ENCODE peak calls at places on chromosomes 3 and 15, in nine cellular contexts. One of them, this sample, is unnamed.

GRCh38 chr3:54134713-54135112 is 12.4 kb downstream of the CACNA2D3 start:
- DNase-seq in fibroblast of mammary gland: no peak
- DNase-seq in adrenal gland: no peak
- DNase-seq in AG04449: no peak
- DNase-seq in HAP-1: no peak
- DNase-seq in brain microvascular endothelial cell: no peak
- DNase-seq in Peyer's patch: no peak
- DNase-seq in endodermal cell: no peak
- DNase-seq in skeletal muscle cell: no peak
- DNase-seq in this sample: no peak

GRCh38 chr15:41892621-41893421 is 1.0 kb downstream of the SPTBN5 start:
- DNase-seq in fibroblast of mammary gland: no peak
- DNase-seq in adrenal gland: peak; percentile 85
- DNase-seq in AG04449: no peak
- DNase-seq in HAP-1: no peak
- DNase-seq in brain microvascular endothelial cell: no peak
- DNase-seq in Peyer's patch: peak; percentile 71
- DNase-seq in endodermal cell: no peak
- DNase-seq in skeletal muscle cell: no peak
- DNase-seq in this sample: no peak

GRCh38 chr15:73697033-73697467 is 12.9 kb downstream of the CD276 start:
- DNase-seq in fibroblast of mammary gland: peak; percentile 95
- DNase-seq in adrenal gland: peak; percentile 91
- DNase-seq in AG04449: peak; percentile 44
- DNase-seq in HAP-1: peak; percentile 40
- DNase-seq in brain microvascular endothelial cell: peak; percentile 80
- DNase-seq in Peyer's patch: peak; percentile 62
- DNase-seq in endodermal cell: peak; percentile 78
- DNase-seq in skeletal muscle cell: peak; percentile 91
- DNase-seq in this sample: peak; percentile 77

GRCh38 chr15:81189583-81190283 is 6.9 kb upstream of the IL16 start:
- DNase-seq in fibroblast of mammary gland: peak; percentile 99
- DNase-seq in adrenal gland: peak; percentile 51
- DNase-seq in AG04449: peak; percentile 73
- DNase-seq in HAP-1: no peak
- DNase-seq in brain microvascular endothelial cell: peak; percentile 53
- DNase-seq in Peyer's patch: no peak
- DNase-seq in endodermal cell: no peak
- DNase-seq in skeletal muscle cell: peak; percentile 87
- DNase-seq in this sample: no peak

GRCh38 chr3:128698211-128699011 is 27.6 kb upstream of the RAB7A start:
- DNase-seq in fibroblast of mammary gland: no peak
- DNase-seq in adrenal gland: peak; percentile 54
- DNase-seq in AG04449: no peak
- DNase-seq in HAP-1: peak; percentile 63
- DNase-seq in brain microvascular endothelial cell: no peak
- DNase-seq in Peyer's patch: peak; percentile 61
- DNase-seq in endodermal cell: peak; percentile 81
- DNase-seq in skeletal muscle cell: no peak
- DNase-seq in this sample: no peak

GRCh38 chr3:16883057-16883725 is 1.6 kb upstream of the PLCL2 start:
- DNase-seq in fibroblast of mammary gland: peak; percentile 93
- DNase-seq in adrenal gland: no peak
- DNase-seq in AG04449: peak; percentile 14
- DNase-seq in HAP-1: peak; percentile 71
- DNase-seq in brain microvascular endothelial cell: no peak
- DNase-seq in Peyer's patch: no peak
- DNase-seq in endodermal cell: no peak
- DNase-seq in skeletal muscle cell: peak; percentile 52
- DNase-seq in this sample: no peak

GRCh38 chr3:176734146-176734545 is 463.1 kb downstream of the TBL1XR1 start:
- DNase-seq in fibroblast of mammary gland: no peak
- DNase-seq in adrenal gland: no peak
- DNase-seq in AG04449: no peak
- DNase-seq in HAP-1: no peak
- DNase-seq in brain microvascular endothelial cell: no peak
- DNase-seq in Peyer's patch: no peak
- DNase-seq in endodermal cell: peak; percentile 83
- DNase-seq in skeletal muscle cell: no peak
- DNase-seq in this sample: no peak

GRCh38 chr3:154887869-154888268 is 192.2 kb upstream of the MME start:
- DNase-seq in fibroblast of mammary gland: no peak
- DNase-seq in adrenal gland: no peak
- DNase-seq in AG04449: no peak
- DNase-seq in HAP-1: no peak
- DNase-seq in brain microvascular endothelial cell: no peak
- DNase-seq in Peyer's patch: no peak
- DNase-seq in endodermal cell: no peak
- DNase-seq in skeletal muscle cell: no peak
- DNase-seq in this sample: no peak

DNA sequence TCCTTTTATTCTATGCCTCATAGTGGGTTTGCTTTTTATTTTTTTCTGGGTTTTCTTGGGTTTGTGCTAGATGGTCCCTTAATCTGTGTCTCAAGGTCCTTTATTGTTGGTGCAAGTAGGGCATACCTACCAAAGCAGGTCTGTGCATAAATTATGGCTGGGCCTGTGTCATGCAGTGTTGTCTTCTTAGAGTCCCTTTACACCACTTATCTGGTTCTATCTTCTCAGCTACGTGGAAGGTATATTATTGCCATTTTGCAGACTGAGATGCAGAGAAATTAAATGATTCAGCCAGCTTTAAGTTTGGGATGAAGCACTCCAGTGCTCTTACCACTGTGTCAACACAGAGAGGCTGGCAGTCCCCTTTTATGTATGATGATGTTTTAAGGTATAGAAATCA is 293.5 kb upstream of the SOX2 start:
- DNase-seq in fibroblast of mammary gland: no peak
- DNase-seq in adrenal gland: no peak
- DNase-seq in AG04449: no peak
- DNase-seq in HAP-1: no peak
- DNase-seq in brain microvascular endothelial cell: no peak
- DNase-seq in Peyer's patch: no peak
- DNase-seq in endodermal cell: no peak
- DNase-seq in skeletal muscle cell: no peak
- DNase-seq in this sample: no peak
- H3K4me3 ChIP-seq in fibroblast of mammary gland: no peak overlapping the region
- H3K4me3 ChIP-seq in adrenal gland: no peak overlapping the region
- H3K4me3 ChIP-seq in AG04449: no peak overlapping the region
- H3K4me3 ChIP-seq in HAP-1: no peak overlapping the region
- H3K4me3 ChIP-seq in brain microvascular endothelial cell: no peak overlapping the region
- H3K4me3 ChIP-seq in Peyer's patch: no peak overlapping the region
- H3K4me3 ChIP-seq in endodermal cell: no peak overlapping the region
- H3K4me3 ChIP-seq in skeletal muscle cell: no peak overlapping the region
- H3K4me3 ChIP-seq in this sample: no peak overlapping the region

GRCh38 chr3:14602804-14603644 is 48.5 kb upstream of the CCDC174 start:
- DNase-seq in fibroblast of mammary gland: no peak
- DNase-seq in adrenal gland: no peak
- DNase-seq in AG04449: no peak
- DNase-seq in HAP-1: peak; percentile 35
- DNase-seq in brain microvascular endothelial cell: no peak
- DNase-seq in Peyer's patch: no peak
- DNase-seq in endodermal cell: peak; percentile 79
- DNase-seq in skeletal muscle cell: no peak
- DNase-seq in this sample: no peak
- H3K4me3 ChIP-seq in fibroblast of mammary gland: no peak overlapping the region
- H3K4me3 ChIP-seq in adrenal gland: no peak overlapping the region
- H3K4me3 ChIP-seq in AG04449: peak overlapping the region; percentile 31
- H3K4me3 ChIP-seq in HAP-1: peak overlapping the region; percentile 28
- H3K4me3 ChIP-seq in brain microvascular endothelial cell: no peak overlapping the region
- H3K4me3 ChIP-seq in Peyer's patch: peak overlapping the region; percentile 43
- H3K4me3 ChIP-seq in endodermal cell: peak overlapping the region; percentile 65
- H3K4me3 ChIP-seq in skeletal muscle cell: peak overlapping the region; percentile 5
- H3K4me3 ChIP-seq in this sample: no peak overlapping the region

DNA sequence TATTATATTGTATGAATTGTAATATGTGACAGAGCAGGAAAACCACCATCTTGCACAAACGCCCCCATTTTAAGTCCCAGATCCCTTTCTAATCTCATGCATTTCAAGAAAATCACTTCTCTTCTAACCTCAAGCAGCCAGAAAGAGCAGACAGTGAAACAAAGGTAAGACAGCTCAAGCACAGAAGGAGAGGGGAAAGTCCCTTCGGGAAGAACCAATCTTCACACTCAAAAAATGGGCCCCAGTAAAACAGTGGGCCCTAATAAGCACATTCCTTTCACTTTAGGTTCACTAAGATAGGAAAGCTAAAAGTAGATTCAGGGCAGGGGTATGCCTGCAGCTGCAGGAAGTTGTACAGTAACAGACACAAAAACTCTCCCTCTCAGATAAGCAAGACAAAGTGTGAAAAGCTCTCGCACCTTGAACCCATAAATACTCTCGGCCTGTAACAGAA is 1268.7 kb downstream of the SI start:
- DNase-seq in fibroblast of mammary gland: no peak
- DNase-seq in adrenal gland: no peak
- DNase-seq in AG04449: no peak
- DNase-seq in HAP-1: no peak
- DNase-seq in brain microvascular endothelial cell: no peak
- DNase-seq in Peyer's patch: no peak
- DNase-seq in endodermal cell: no peak
- DNase-seq in skeletal muscle cell: no peak
- DNase-seq in this sample: no peak
- H3K4me3 ChIP-seq in fibroblast of mammary gland: no peak overlapping the region
- H3K4me3 ChIP-seq in adrenal gland: no peak overlapping the region
- H3K4me3 ChIP-seq in AG04449: no peak overlapping the region
- H3K4me3 ChIP-seq in HAP-1: no peak overlapping the region
- H3K4me3 ChIP-seq in brain microvascular endothelial cell: no peak overlapping the region
- H3K4me3 ChIP-seq in Peyer's patch: no peak overlapping the region
- H3K4me3 ChIP-seq in endodermal cell: no peak overlapping the region
- H3K4me3 ChIP-seq in skeletal muscle cell: no peak overlapping the region
- H3K4me3 ChIP-seq in this sample: no peak overlapping the region

GRCh38 chr3:48369685-48370329 is 2.2 kb upstream of the FBXW12 start:
- DNase-seq in fibroblast of mammary gland: no peak
- DNase-seq in adrenal gland: no peak
- DNase-seq in AG04449: no peak
- DNase-seq in HAP-1: peak; percentile 16
- DNase-seq in brain microvascular endothelial cell: no peak
- DNase-seq in Peyer's patch: no peak
- DNase-seq in endodermal cell: peak; percentile 63
- DNase-seq in skeletal muscle cell: no peak
- DNase-seq in this sample: no peak

GRCh38 chr3:48361928-48362327 is 10.1 kb upstream of the FBXW12 start:
- DNase-seq in fibroblast of mammary gland: no peak
- DNase-seq in adrenal gland: no peak
- DNase-seq in AG04449: no peak
- DNase-seq in HAP-1: no peak
- DNase-seq in brain microvascular endothelial cell: no peak
- DNase-seq in Peyer's patch: no peak
- DNase-seq in endodermal cell: no peak
- DNase-seq in skeletal muscle cell: no peak
- DNase-seq in this sample: no peak

GRCh38 chr3:48367201-48367600 is 4.8 kb upstream of the FBXW12 start:
- DNase-seq in fibroblast of mammary gland: no peak
- DNase-seq in adrenal gland: peak; percentile 30
- DNase-seq in AG04449: no peak
- DNase-seq in HAP-1: no peak
- DNase-seq in brain microvascular endothelial cell: no peak
- DNase-seq in Peyer's patch: no peak
- DNase-seq in endodermal cell: peak; percentile 54
- DNase-seq in skeletal muscle cell: no peak
- DNase-seq in this sample: no peak

GRCh38 chr3:48370330-48370708 is 1.7 kb upstream of the FBXW12 start:
- DNase-seq in fibroblast of mammary gland: no peak
- DNase-seq in adrenal gland: no peak
- DNase-seq in AG04449: no peak
- DNase-seq in HAP-1: no peak
- DNase-seq in brain microvascular endothelial cell: no peak
- DNase-seq in Peyer's patch: no peak
- DNase-seq in endodermal cell: no peak
- DNase-seq in skeletal muscle cell: no peak
- DNase-seq in this sample: no peak

DNA sequence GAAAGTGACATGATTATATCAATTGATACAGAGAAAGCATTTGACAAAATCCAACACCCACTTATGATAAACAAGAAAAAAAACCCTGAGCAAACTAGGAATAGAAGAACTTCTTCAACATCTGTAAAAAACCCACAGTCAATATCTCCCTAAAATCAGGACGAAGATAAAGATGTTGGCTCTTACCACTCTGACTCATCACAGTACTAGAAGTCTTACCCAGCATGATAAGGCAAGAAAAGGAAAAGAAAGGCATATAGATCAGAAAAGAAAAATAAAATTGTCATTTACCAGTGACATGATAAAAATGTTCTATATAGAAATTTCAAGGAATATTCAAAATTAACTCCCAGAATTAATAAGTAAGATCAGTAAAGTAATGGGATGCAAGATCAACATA is 7.2 kb upstream of the FBXW12 start:
- DNase-seq in fibroblast of mammary gland: no peak
- DNase-seq in adrenal gland: no peak
- DNase-seq in AG04449: no peak
- DNase-seq in HAP-1: no peak
- DNase-seq in brain microvascular endothelial cell: no peak
- DNase-seq in Peyer's patch: no peak
- DNase-seq in endodermal cell: no peak
- DNase-seq in skeletal muscle cell: no peak
- DNase-seq in this sample: no peak
- H3K4me3 ChIP-seq in fibroblast of mammary gland: no peak overlapping the region
- H3K4me3 ChIP-seq in adrenal gland: no peak overlapping the region
- H3K4me3 ChIP-seq in AG04449: no peak overlapping the region
- H3K4me3 ChIP-seq in HAP-1: no peak overlapping the region
- H3K4me3 ChIP-seq in brain microvascular endothelial cell: no peak overlapping the region
- H3K4me3 ChIP-seq in Peyer's patch: no peak overlapping the region
- H3K4me3 ChIP-seq in endodermal cell: no peak overlapping the region
- H3K4me3 ChIP-seq in skeletal muscle cell: no peak overlapping the region
- H3K4me3 ChIP-seq in this sample: no peak overlapping the region

This sample was measured in CD8-positive, alpha-beta memory T cell.